ENCODE peak calls at places on chromosome 11, in ten cellular contexts. S is natural killer cell, F is hepatocyte, G is fibroblast of lung, R is cardiac muscle cell, P is IMR-90, Z is tibial artery, I is GM10248, E is bronchial epithelial cell, W is heart right ventricle. Q is an unnamed sample.

GRCh38 chr11:16805942-16806341 is 67.5 kb downstream of the C11orf58 start:
- DNase-seq in S (no peak), F (no peak), G (peak), R (no peak), P (peak), Z (peak), I (no peak), E (no peak), W (no peak), Q (no peak)

GRCh38 chr11:2912498-2912897 is 16.7 kb downstream of the PHLDA2 start:
- DNase-seq in S (no peak), F (peak), G (peak), R (no peak), P (peak), Z (no peak), I (no peak), E (peak), W (no peak), Q (no peak)

GRCh38 chr11:77044886-77045285 is 10.7 kb downstream of the B3GNT6 start:
- DNase-seq in S (no peak), F (no peak), G (no peak), R (no peak), P (no peak), Z (no peak), I (no peak), E (no peak), W (no peak), Q (no peak)

GRCh38 chr11:22666700-22667439 is 459 bp downstream of the GAS2 start:
- DNase-seq in S (no peak), F (peak), G (peak), R (peak), P (no peak), Z (no peak), I (peak), E (no peak), W (peak), Q (peak)

GRCh38 chr11:68002943-68003845 is 703 bp downstream of the UNC93B1 start:
- DNase-seq in S (peak), F (peak), G (no peak), R (peak), P (no peak), Z (no peak), I (peak), E (no peak), W (no peak), Q (no peak)

GRCh38 chr11:8566613-8567210 is 27.3 kb downstream of the STK33 start:
- DNase-seq in S (no peak), F (peak), G (peak), R (peak), P (peak), Z (no peak), I (peak), E (peak), W (no peak), Q (no peak)

GRCh38 chr11:10973416-10973815 is 115.6 kb upstream of the ZBED5 start:
- DNase-seq in S (no peak), F (no peak), G (no peak), R (no peak), P (no peak), Z (no peak), I (no peak), E (no peak), W (no peak), Q (no peak)

GRCh38 chr11:107856981-107857517 is 1.5 kb downstream of the SLC35F2 start:
- DNase-seq in S (no peak), F (no peak), G (no peak), R (no peak), P (no peak), Z (no peak), I (no peak), E (peak), W (no peak), Q (no peak)

GRCh38 chr11:40816976-40817375 is 642.5 kb downstream of the LRRC4C start:
- DNase-seq in S (no peak), F (no peak), G (no peak), R (no peak), P (no peak), Z (no peak), I (no peak), E (no peak), W (no peak), Q (no peak)

DNA sequence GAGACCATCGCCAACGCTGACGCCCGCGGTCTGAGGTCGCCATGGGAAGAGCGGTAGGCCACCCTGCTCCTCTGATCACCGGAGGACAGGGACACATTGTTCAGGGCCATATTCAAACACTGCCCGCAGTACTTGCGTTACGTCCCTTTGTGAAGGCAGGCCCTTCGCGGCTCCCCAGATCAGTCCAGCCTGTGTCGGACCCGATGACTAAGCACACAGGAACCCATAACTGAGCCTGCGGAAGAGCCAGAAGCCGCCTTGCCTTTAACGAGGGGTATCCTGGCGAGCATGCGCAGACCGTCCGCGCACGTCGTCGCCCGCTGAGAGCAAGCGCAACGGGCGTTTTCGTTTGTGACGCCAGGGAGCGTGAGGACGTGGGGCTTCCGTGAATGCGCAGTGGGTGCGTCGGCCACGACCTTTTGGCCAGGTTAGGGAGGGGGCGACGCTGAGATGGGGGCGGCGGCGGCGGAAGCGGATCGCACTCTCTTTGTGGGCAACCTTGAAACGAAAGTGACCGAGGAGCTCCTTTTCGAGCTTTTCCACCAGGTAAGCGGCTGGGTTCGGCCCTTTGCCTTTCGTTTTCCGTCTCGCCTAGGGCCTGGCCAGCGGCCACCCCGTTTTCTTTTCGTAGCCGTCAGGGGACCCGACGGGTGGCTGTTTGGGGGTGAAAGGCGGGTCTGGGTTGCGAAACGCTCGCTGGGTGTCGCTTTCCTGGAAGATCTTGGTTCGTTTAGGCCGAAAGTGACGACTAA is at the start of the genes C11orf71 and RBM7:
- DNase-seq in S (peak), F (peak), G (peak), R (peak), P (peak), Z (peak), I (peak), E (peak), W (peak), Q (peak)
- TF ChIP-seq CTCF in S (no peak), F (peak), G (peak), R (no peak), P (no peak), Z (peak), I (peak), E (no peak), W (no peak), Q (no peak)

GRCh38 chr11:94738746-94739145 is 29.4 kb upstream of the AMOTL1 start:
- DNase-seq in S (no peak), F (no peak), G (no peak), R (no peak), P (no peak), Z (no peak), I (no peak), E (no peak), W (no peak), Q (no peak)

GRCh38 chr11:94737171-94737611 is 31.0 kb upstream of the AMOTL1 start:
- DNase-seq in S (no peak), F (no peak), G (peak), R (no peak), P (peak), Z (no peak), I (no peak), E (peak), W (no peak), Q (no peak)

GRCh38 chr11:94740083-94740974 is 27.8 kb upstream of the AMOTL1 start:
- DNase-seq in S (no peak), F (peak), G (peak), R (peak), P (no peak), Z (peak), I (peak), E (no peak), W (peak), Q (peak)

GRCh38 chr11:94740975-94741707 is 27.0 kb upstream of the AMOTL1 start:
- DNase-seq in S (no peak), F (peak), G (peak), R (peak), P (peak), Z (peak), I (peak), E (peak), W (peak), Q (no peak)

DNA sequence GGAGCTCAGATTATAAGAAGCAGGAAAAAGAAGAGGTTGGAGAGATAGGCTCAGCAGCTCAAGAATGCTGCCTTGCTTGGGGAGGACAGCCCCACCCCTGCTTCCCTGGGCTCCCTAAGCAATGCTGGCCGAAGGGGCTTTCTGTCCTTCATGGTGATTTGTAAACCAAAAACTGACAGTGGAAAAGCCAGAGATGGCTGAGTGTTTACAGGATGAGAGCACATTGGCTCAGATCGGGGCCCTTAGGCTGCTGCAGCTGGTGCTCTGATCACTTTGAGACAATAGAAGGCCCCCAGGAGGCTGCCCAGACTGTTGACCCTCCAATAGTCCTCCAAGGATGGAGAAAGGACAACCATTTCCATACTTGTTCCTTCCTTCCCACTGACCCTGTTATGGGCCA is 28.8 kb upstream of the AMOTL1 start:
- DNase-seq in S (no peak), F (no peak), G (no peak), R (no peak), P (no peak), Z (no peak), I (no peak), E (no peak), W (no peak), Q (no peak)
- TF ChIP-seq CTCF in S (no peak), F (no peak), G (no peak), R (no peak), P (no peak), Z (no peak), I (no peak), E (no peak), W (no peak), Q (no peak)

GRCh38 chr11:111456859-111457730 is 55.1 kb downstream of the BTG4 start:
- DNase-seq in S (no peak), F (no peak), G (no peak), R (no peak), P (no peak), Z (no peak), I (no peak), E (no peak), W (no peak), Q (peak)

GRCh38 chr11:111452817-111453607 is 59.2 kb downstream of the BTG4 start:
- DNase-seq in S (no peak), F (no peak), G (no peak), R (no peak), P (no peak), Z (no peak), I (no peak), E (no peak), W (no peak), Q (no peak)

GRCh38 chr11:111456086-111456858 is 55.9 kb downstream of the BTG4 start:
- DNase-seq in S (no peak), F (no peak), G (no peak), R (no peak), P (no peak), Z (no peak), I (no peak), E (no peak), W (no peak), Q (peak)

GRCh38 chr11:111455291-111456085 is 56.7 kb downstream of the BTG4 start:
- DNase-seq in S (no peak), F (no peak), G (no peak), R (no peak), P (no peak), Z (no peak), I (no peak), E (no peak), W (no peak), Q (peak)

DNA sequence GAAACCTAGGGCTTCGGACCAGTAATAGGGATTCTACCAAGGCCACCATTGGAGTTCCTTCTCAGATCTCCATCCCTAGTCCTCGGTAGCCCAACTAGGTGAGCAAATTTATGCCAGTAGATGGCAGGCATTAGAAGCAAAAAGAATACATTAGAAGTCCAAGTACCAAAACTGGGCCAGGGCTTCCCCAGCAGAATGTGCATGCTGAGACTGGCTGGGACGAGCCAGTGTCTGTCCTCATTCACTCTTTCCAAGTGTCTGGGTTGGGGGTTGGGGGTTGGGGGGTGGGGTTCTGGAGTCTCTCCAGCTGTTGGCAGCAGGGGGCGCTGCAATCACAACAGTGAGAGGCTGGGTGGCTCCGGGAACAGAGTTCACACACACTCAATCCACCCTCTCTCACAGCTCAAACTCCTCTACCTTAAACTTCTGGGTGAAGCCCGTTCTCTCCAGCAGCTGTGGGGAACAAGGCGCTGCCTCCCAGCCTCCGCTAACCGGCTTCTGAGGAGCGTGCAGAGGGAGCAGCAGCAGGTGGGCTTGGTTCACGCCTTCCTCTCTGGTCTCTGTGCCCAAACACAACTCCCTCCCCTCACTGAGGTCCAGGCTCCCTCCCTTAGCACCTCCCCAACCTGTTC is 57.5 kb downstream of the BTG4 start:
- DNase-seq in S (no peak), F (peak), G (peak), R (peak), P (peak), Z (no peak), I (peak), E (peak), W (peak), Q (peak)
- TF ChIP-seq CTCF in S (no peak), F (peak), G (peak), R (peak), P (peak), Z (no peak), I (peak), E (peak), W (peak), Q (peak)

GRCh38 chr11:131913267-131913666 is 542.9 kb downstream of the NTM start:
- DNase-seq in S (no peak), F (no peak), G (no peak), R (no peak), P (peak), Z (no peak), I (no peak), E (no peak), W (no peak), Q (no peak)
- TF ChIP-seq CTCF in S (no peak), F (no peak), G (no peak), R (no peak), P (no peak), Z (no peak), I (no peak), E (no peak), W (no peak), Q (no peak)

GRCh38 chr11:7548659-7549283 is 35.0 kb downstream of the PPFIBP2 start:
- DNase-seq in S (no peak), F (peak), G (no peak), R (peak), P (no peak), Z (no peak), I (peak), E (no peak), W (no peak), Q (no peak)
- TF ChIP-seq CTCF in S (no peak), F (peak), G (no peak), R (no peak), P (no peak), Z (no peak), I (peak), E (peak), W (no peak), Q (peak)

GRCh38 chr11:86688398-86689179 is 16.2 kb upstream of the ME3 start:
- DNase-seq in S (no peak), F (no peak), G (peak), R (no peak), P (peak), Z (no peak), I (peak), E (peak), W (no peak), Q (no peak)
- TF ChIP-seq CTCF in S (no peak), F (no peak), G (no peak), R (no peak), P (no peak), Z (no peak), I (no peak), E (no peak), W (no peak), Q (no peak)

Q was measured in type B pancreatic cell.